ENCODE peak calls at places on chromosomes 4 and X, in seven cellular contexts. W is DMS153, F is nephron progenitor cell, A is AG09309, N is DMS 273 treated with DMSO at 0.1 percent for 48 hours, Q is Peyer's patch, R is heart left ventricle. H is an unnamed sample.
A peak's percentile ranks its signal among the peaks of the same experiment; 100 is the strongest.

GRCh38 chr4:89469512-89469911 is 161.9 kb upstream of the GPRIN3 start:
- DNase-seq in W (no peak), F (no peak), N (no peak), A (no peak), R (no peak), Q (no peak), H (no peak)

GRCh38 chr4:85861064-85861767 is 386.3 kb downstream of the ARHGAP24 start:
- DNase-seq in F (no peak), Q (no peak), R (no peak), N (no peak), W (peak; percentile 65), A (no peak), H (no peak)

GRCh38 chr4:41145571-41146078 is 68.7 kb downstream of the APBB2 start:
- DNase-seq in F (no peak), Q (no peak), N (no peak), A (no peak), R (no peak), W (no peak), H (no peak)

GRCh38 chr4:143441678-143442077 is 71.8 kb upstream of the SMARCA5 start:
- DNase-seq in Q (no peak), F (no peak), W (peak; percentile 48), R (no peak), N (no peak), A (no peak), H (no peak)

GRCh38 chrX:150200820-150201287 is 162.3 kb upstream of the MAMLD1 start:
- DNase-seq in N (peak; percentile 14), W (peak; percentile 92), Q (no peak), A (peak; percentile 95), F (no peak), R (peak; percentile 67), H (peak; percentile 80)

GRCh38 chrX:51860679-51861078 is 32.7 kb upstream of the MAGED1 start:
- DNase-seq in A (no peak), W (no peak), R (no peak), N (no peak), Q (no peak), F (no peak), H (peak; percentile 8)

GRCh38 chr4:10094841-10095240 is 21.8 kb downstream of the WDR1 start:
- DNase-seq in R (peak; percentile 58), A (no peak), F (no peak), W (no peak), Q (no peak), N (no peak), H (no peak)

GRCh38 chrX:2401590-2402360 is 99.0 kb downstream of the DHRSX start:
- DNase-seq in F (no peak), Q (no peak), W (no peak), A (no peak), N (no peak), R (no peak), H (no peak)

GRCh38 chrX:21929209-21929608 is 11.3 kb upstream of the SMS start:
- DNase-seq in N (no peak), Q (no peak), A (no peak), R (no peak), F (no peak), W (no peak), H (no peak)

GRCh38 chr4:115720611-115721010 is 607.2 kb upstream of the NDST4 start:
- DNase-seq in Q (no peak), R (no peak), A (no peak), N (no peak), W (no peak), F (no peak), H (no peak)

GRCh38 chr4:38678078-38678477 is 14.1 kb downstream of the KLF3 start:
- DNase-seq in W (no peak), Q (no peak), R (no peak), F (no peak), A (peak; percentile 84), N (no peak), H (peak; percentile 68)

GRCh38 chrX:16458208-16458607 is 191.8 kb upstream of the S100G start:
- DNase-seq in R (no peak), Q (no peak), N (no peak), F (no peak), A (no peak), W (no peak), H (no peak)

GRCh38 chr4:41579043-41579442 is 41.1 kb downstream of the LIMCH1 start:
- DNase-seq in N (no peak), F (no peak), W (no peak), A (no peak), Q (no peak), R (no peak), H (no peak)

GRCh38 chrX:85836868-85837267 is 210.5 kb downstream of the CHM start:
- DNase-seq in F (no peak), W (no peak), Q (no peak), R (no peak), A (no peak), N (peak; percentile 88), H (peak; percentile 3)

GRCh38 chr4:54085284-54085683 is 14.7 kb upstream of the GSX2 start:
- DNase-seq in W (no peak), A (peak; percentile 69), N (no peak), Q (no peak), F (no peak), R (no peak), H (no peak)

GRCh38 chr4:26048378-26048882 is 134.4 kb downstream of the SMIM20 start:
- DNase-seq in R (no peak), Q (no peak), F (no peak), W (no peak), N (no peak), A (peak; percentile 71), H (peak; percentile 89)

GRCh38 chr4:143743591-143743990 is 43.1 kb upstream of the FREM3 start:
- DNase-seq in F (no peak), W (no peak), N (no peak), R (no peak), A (no peak), Q (no peak), H (no peak)

GRCh38 chrX:91435465-91435864 is 826 bp downstream of the PABPC5 start:
- DNase-seq in Q (no peak), A (no peak), R (no peak), F (peak; percentile 6), W (no peak), N (no peak), H (no peak)

GRCh38 chr4:67909910-67910905 is 26.4 kb upstream of the TMPRSS11D start:
- DNase-seq in N (no peak), F (no peak), A (no peak), W (no peak), R (no peak), Q (no peak), H (no peak)

GRCh38 chr4:168880811-168881595 is 129.1 kb downstream of the CBR4 start:
- DNase-seq in W (no peak), N (no peak), A (no peak), Q (no peak), R (no peak), F (no peak), H (no peak)

GRCh38 chr4:183908284-183908683 is 3.2 kb downstream of the STOX2 start:
- DNase-seq in W (no peak), A (no peak), Q (no peak), N (no peak), R (no peak), F (no peak), H (no peak)

GRCh38 chrX:44432641-44433040 is 89.2 kb upstream of the EFHC2 start:
- DNase-seq in R (no peak), A (no peak), W (no peak), N (no peak), Q (no peak), F (no peak), H (no peak)

GRCh38 chrX:53831662-53832635 is 145.4 kb upstream of the HUWE1 start:
- DNase-seq in W (no peak), Q (peak; percentile 30), A (no peak), F (peak; percentile 19), R (no peak), N (peak; percentile 8), H (no peak)

GRCh38 chr4:1164956-1165545 is 7.3 kb downstream of the SPON2 start:
- DNase-seq in A (no peak), Q (no peak), R (no peak), W (no peak), F (no peak), N (no peak), H (no peak)

GRCh38 chrX:103248553-103248952 is 6.4 kb downstream of the TCEAL8 start:
- DNase-seq in F (no peak), N (no peak), Q (no peak), W (no peak), A (no peak), R (no peak), H (no peak)

GRCh38 chr4:8586671-8587468 is 5.7 kb upstream of the CPZ start:
- DNase-seq in N (no peak), R (peak; percentile 51), A (no peak), Q (no peak), F (no peak), W (no peak), H (no peak)

GRCh38 chr4:69930768-69931167 is at the start of gene CSN1S1:
- DNase-seq in N (no peak), A (no peak), R (no peak), Q (no peak), F (no peak), W (no peak), H (no peak)

GRCh38 chrX:39692796-39693195 is 405.0 kb downstream of the BCOR start:
- DNase-seq in F (no peak), N (no peak), W (no peak), R (no peak), A (no peak), Q (no peak), H (no peak)

GRCh38 chr4:99856166-99856565 is 38.1 kb downstream of the LAMTOR3 start:
- DNase-seq in F (no peak), W (no peak), N (no peak), R (no peak), Q (no peak), A (peak; percentile 10), H (no peak)

GRCh38 chr4:173539986-173540385 is 10.0 kb upstream of the HAND2 start:
- DNase-seq in R (no peak), Q (no peak), W (no peak), A (no peak), F (no peak), N (no peak), H (no peak)

GRCh38 chr4:109574931-109575804 is 15.1 kb downstream of the MCUB start:
- DNase-seq in N (peak; percentile 27), R (no peak), A (no peak), W (no peak), Q (no peak), F (no peak), H (no peak)

GRCh38 chr4:16226816-16227461 is 668 bp upstream of the TAPT1 start:
- DNase-seq in A (no peak), Q (peak; percentile 60), N (no peak), F (peak; percentile 69), R (peak; percentile 85), W (no peak), H (no peak)

GRCh38 chr4:119040711-119041185 is 94.9 kb upstream of the MYOZ2 start:
- DNase-seq in Q (no peak), N (no peak), A (peak; percentile 81), F (no peak), R (no peak), W (no peak), H (peak; percentile 62)

GRCh38 chr4:187903700-187904099 is 91.9 kb upstream of the ZFP42 start:
- DNase-seq in Q (no peak), A (no peak), F (no peak), N (no peak), W (no peak), R (no peak), H (no peak)

H was measured in AG09319.